ENCODE peak calls at places on chromosome 4, in nine cellular contexts. K is heart left ventricle, G is RWPE1, Z is fibroblast of the aortic adventitia, F is right cardiac atrium, T is nucleus accumbens, U is HFF-Myc, X is HTR-8/SVneo, D is AG10803. B is an unnamed sample.

GRCh38 chr4:155819066-155819465 is 47.0 kb downstream of the ASIC5 start:
- DNase-seq in K (no peak), G (no peak), Z (peak; percentile 55), F (peak; percentile 19), T (no peak), U (no peak), X (no peak), D (no peak), B (no peak)

GRCh38 chr4:2842667-2843022 is 999 bp upstream of the ADD1 start:
- DNase-seq in K (no peak), G (no peak), Z (no peak), F (no peak), T (no peak), U (no peak), X (no peak), D (no peak), B (no peak)

GRCh38 chr4:42396361-42397255 is 680 bp upstream of the SHISA3 start:
- DNase-seq in K (no peak), G (no peak), Z (no peak), F (no peak), T (no peak), U (no peak), X (no peak), D (no peak), B (no peak)

GRCh38 chr4:8763966-8764901 is 107.4 kb downstream of the HMX1 start:
- DNase-seq in K (peak; percentile 3), G (no peak), Z (no peak), F (no peak), T (no peak), U (no peak), X (no peak), D (no peak), B (no peak)

GRCh38 chr4:89140168-89140759 is 28.9 kb downstream of the TIGD2 start:
- DNase-seq in K (no peak), G (no peak), Z (no peak), F (no peak), T (no peak), U (no peak), X (no peak), D (no peak), B (no peak)

GRCh38 chr4:151238477-151238876 is 38.5 kb upstream of the PRSS48 start:
- DNase-seq in K (no peak), G (no peak), Z (peak; percentile 63), F (no peak), T (no peak), U (no peak), X (no peak), D (peak; percentile 34), B (no peak)

GRCh38 chr4:35300996-35301774 is 943.1 kb downstream of the ARAP2 start:
- DNase-seq in K (no peak), G (no peak), Z (no peak), F (no peak), T (no peak), U (no peak), X (no peak), D (no peak), B (no peak)

GRCh38 chr4:54658321-54659093 is 750 bp downstream of the KIT start:
- DNase-seq in K (peak; percentile 52), G (peak; percentile 24), Z (peak; percentile 7), F (peak; percentile 55), T (peak; percentile 51), U (no peak), X (no peak), D (peak; percentile 54), B (no peak)

GRCh38 chr4:34676390-34676789 is 1567.9 kb downstream of the ARAP2 start:
- DNase-seq in K (no peak), G (no peak), Z (no peak), F (no peak), T (no peak), U (no peak), X (no peak), D (no peak), B (no peak)

GRCh38 chr4:154073107-154073817 is 284.4 kb upstream of the SFRP2 start:
- DNase-seq in K (no peak), G (peak; percentile 60), Z (peak; percentile 43), F (no peak), T (no peak), U (no peak), X (no peak), D (peak; percentile 64), B (no peak)

GRCh38 chr4:165738571-165738970 is 134.5 kb upstream of the TLL1 start:
- DNase-seq in K (no peak), G (peak; percentile 3), Z (no peak), F (no peak), T (no peak), U (no peak), X (no peak), D (no peak), B (no peak)

GRCh38 chr4:103012085-103012484 is 7.4 kb downstream of the SLC9B1 start:
- DNase-seq in K (no peak), G (no peak), Z (peak; percentile 81), F (no peak), T (no peak), U (peak; percentile 16), X (no peak), D (peak; percentile 73), B (no peak)

GRCh38 chr4:140943887-140944515 is 187.8 kb upstream of the TBC1D9 start:
- DNase-seq in K (no peak), G (no peak), Z (peak; percentile 60), F (no peak), T (no peak), U (no peak), X (no peak), D (peak; percentile 63), B (no peak)

GRCh38 chr4:39713691-39714090 is 15.8 kb downstream of the UBE2K start:
- DNase-seq in K (no peak), G (no peak), Z (peak; percentile 87), F (no peak), T (no peak), U (no peak), X (no peak), D (peak; percentile 73), B (no peak)

GRCh38 chr4:21763865-21764264 is 184.7 kb downstream of the KCNIP4 start:
- DNase-seq in K (no peak), G (no peak), Z (no peak), F (no peak), T (no peak), U (no peak), X (no peak), D (no peak), B (no peak)

GRCh38 chr4:97530676-97531075 is 612.6 kb downstream of the STPG2 start:
- DNase-seq in K (no peak), G (no peak), Z (no peak), F (no peak), T (no peak), U (no peak), X (no peak), D (no peak), B (no peak)

GRCh38 chr4:114264877-114265291 is 285.4 kb upstream of the ARSJ start:
- DNase-seq in K (no peak), G (peak; percentile 40), Z (peak; percentile 59), F (no peak), T (no peak), U (no peak), X (no peak), D (peak; percentile 33), B (no peak)

GRCh38 chr4:77145806-77146425 is 11.1 kb upstream of the CCNG2 start:
- DNase-seq in K (no peak), G (no peak), Z (no peak), F (no peak), T (no peak), U (no peak), X (no peak), D (peak; percentile 57), B (no peak)

GRCh38 chr4:123649644-123650356 is 253.2 kb downstream of the SPRY1 start:
- DNase-seq in K (peak; percentile 22), G (peak; percentile 64), Z (peak; percentile 97), F (peak; percentile 28), T (peak; percentile 18), U (peak; percentile 64), X (no peak), D (peak; percentile 74), B (peak; percentile 62)

GRCh38 chr4:161546902-161547301 is 616.9 kb downstream of the FSTL5 start:
- DNase-seq in K (no peak), G (no peak), Z (no peak), F (no peak), T (no peak), U (no peak), X (no peak), D (no peak), B (no peak)

GRCh38 chr4:140109626-140110213 is 44.3 kb downstream of the MAML3 start:
- DNase-seq in K (no peak), G (no peak), Z (no peak), F (no peak), T (no peak), U (no peak), X (no peak), D (no peak), B (no peak)

GRCh38 chr4:84681488-84682274 is 98.8 kb downstream of the CDS1 start:
- DNase-seq in K (peak; percentile 27), G (peak; percentile 9), Z (peak; percentile 72), F (no peak), T (peak; percentile 12), U (peak; percentile 53), X (peak; percentile 22), D (peak; percentile 81), B (peak; percentile 36)

GRCh38 chr4:151575646-151576045 is 166.7 kb downstream of the FHIP1A start:
- DNase-seq in K (no peak), G (no peak), Z (peak; percentile 19), F (no peak), T (no peak), U (no peak), X (no peak), D (no peak), B (no peak)

GRCh38 chr4:53601251-53601764 is 10.0 kb upstream of the LNX1 start:
- DNase-seq in K (peak; percentile 11), G (no peak), Z (no peak), F (peak; percentile 19), T (no peak), U (no peak), X (no peak), D (no peak), B (no peak)

GRCh38 chr4:57094482-57095223 is 15.5 kb downstream of the IGFBP7 start:
- DNase-seq in K (no peak), G (no peak), Z (peak; percentile 73), F (no peak), T (no peak), U (no peak), X (no peak), D (peak; percentile 58), B (no peak)

GRCh38 chr4:93829531-93830089 is 1.1 kb downstream of the ATOH1 start:
- DNase-seq in K (no peak), G (no peak), Z (no peak), F (no peak), T (no peak), U (no peak), X (no peak), D (no peak), B (no peak)

GRCh38 chr4:115331241-115331640 is 217.8 kb upstream of the NDST4 start:
- DNase-seq in K (no peak), G (no peak), Z (no peak), F (no peak), T (no peak), U (no peak), X (no peak), D (no peak), B (no peak)

GRCh38 chr4:92969650-92970370 is 666.0 kb downstream of the GRID2 start:
- DNase-seq in K (no peak), G (peak; percentile 78), Z (peak; percentile 72), F (no peak), T (no peak), U (peak; percentile 44), X (peak; percentile 23), D (peak; percentile 86), B (peak; percentile 57)

GRCh38 chr4:8191136-8191747 is 7.8 kb upstream of the SH3TC1 start:
- DNase-seq in K (peak; percentile 82), G (peak; percentile 74), Z (peak; percentile 25), F (peak; percentile 82), T (peak; percentile 30), U (no peak), X (peak; percentile 82), D (peak; percentile 9), B (no peak)

GRCh38 chr4:152385551-152385950 is 150.3 kb downstream of the FBXW7 start:
- DNase-seq in K (no peak), G (peak; percentile 9), Z (peak; percentile 44), F (no peak), T (no peak), U (no peak), X (no peak), D (peak; percentile 20), B (no peak)

GRCh38 chr4:143099693-143100092 is 85.0 kb upstream of the USP38 start:
- DNase-seq in K (no peak), G (no peak), Z (no peak), F (no peak), T (no peak), U (no peak), X (no peak), D (no peak), B (no peak)

B was measured in smooth muscle cell of the brain vasculature.